ENCODE peak calls at places on chromosomes 4 and X, in ten cellular contexts. I is uterus, J is IMR-90, G is A549, B is prostate gland, P is testis, C is breast epithelium, M is HCT116, E is heart left ventricle, W is GM12878. R is an unnamed sample.
A peak's percentile ranks its signal among the peaks of the same experiment; 100 is the strongest.

GRCh38 chrX:154490021-154490413 is 412 bp downstream of the SLC10A3 start:
- DNase-seq in I (peak; percentile 58), E (no peak), J (peak; percentile 45), B (no peak), G (peak; percentile 31), P (peak; percentile 20), M (no peak), C (no peak), W (no peak), R (no peak)

GRCh38 chrX:30313322-30313721 is 4.1 kb upstream of the NR0B1 start:
- DNase-seq in P (no peak), E (no peak), W (no peak), G (no peak), J (no peak), B (no peak), I (no peak), M (no peak), C (no peak), R (no peak)

GRCh38 chr4:159071178-159071968 is 31.5 kb upstream of the RAPGEF2 start:
- DNase-seq in P (no peak), J (peak; percentile 68), G (no peak), C (peak; percentile 47), M (peak; percentile 13), I (no peak), W (no peak), E (no peak), B (no peak), R (no peak)

GRCh38 chrX:153457827-153458466 is 12.1 kb upstream of the TREX2 start:
- DNase-seq in E (peak; percentile 11), C (no peak), P (no peak), B (no peak), M (no peak), I (no peak), W (no peak), G (no peak), J (no peak), R (no peak)

GRCh38 chrX:68249401-68249831 is 183.9 kb downstream of the OPHN1 start:
- DNase-seq in J (no peak), P (peak; percentile 43), I (peak; percentile 20), B (no peak), G (no peak), W (no peak), E (peak; percentile 53), C (no peak), M (no peak), R (peak; percentile 57)

GRCh38 chr4:55435136-55435535 is 39.4 kb downstream of the TMEM165 start:
- DNase-seq in B (no peak), E (no peak), P (no peak), G (no peak), W (peak; percentile 1), C (no peak), M (no peak), I (no peak), J (peak; percentile 48), R (no peak)

GRCh38 chrX:136616987-136617685 is 30.8 kb upstream of the CD40LG start:
- DNase-seq in M (no peak), P (no peak), C (no peak), I (no peak), J (no peak), E (no peak), B (no peak), W (no peak), G (no peak), R (no peak)

GRCh38 chrX:74420194-74421035 is 878 bp upstream of the SLC16A2 start:
- DNase-seq in M (no peak), C (peak; percentile 49), G (peak; percentile 60), J (peak; percentile 48), P (peak; percentile 49), E (peak; percentile 76), I (peak; percentile 83), B (peak; percentile 56), W (no peak), R (peak; percentile 28)

GRCh38 chr4:83535520-83535944 is 376 bp upstream of the GPAT3 start:
- DNase-seq in I (peak; percentile 32), P (peak; percentile 39), G (peak; percentile 42), W (no peak), E (peak; percentile 52), C (peak; percentile 28), J (peak; percentile 76), M (peak; percentile 66), B (peak; percentile 12), R (peak; percentile 82)

GRCh38 chr4:83536649-83537352 is 893 bp downstream of the GPAT3 start:
- DNase-seq in P (no peak), W (no peak), E (no peak), G (no peak), J (no peak), C (no peak), M (no peak), B (peak; percentile 4), I (no peak), R (peak; percentile 26)

DNA sequence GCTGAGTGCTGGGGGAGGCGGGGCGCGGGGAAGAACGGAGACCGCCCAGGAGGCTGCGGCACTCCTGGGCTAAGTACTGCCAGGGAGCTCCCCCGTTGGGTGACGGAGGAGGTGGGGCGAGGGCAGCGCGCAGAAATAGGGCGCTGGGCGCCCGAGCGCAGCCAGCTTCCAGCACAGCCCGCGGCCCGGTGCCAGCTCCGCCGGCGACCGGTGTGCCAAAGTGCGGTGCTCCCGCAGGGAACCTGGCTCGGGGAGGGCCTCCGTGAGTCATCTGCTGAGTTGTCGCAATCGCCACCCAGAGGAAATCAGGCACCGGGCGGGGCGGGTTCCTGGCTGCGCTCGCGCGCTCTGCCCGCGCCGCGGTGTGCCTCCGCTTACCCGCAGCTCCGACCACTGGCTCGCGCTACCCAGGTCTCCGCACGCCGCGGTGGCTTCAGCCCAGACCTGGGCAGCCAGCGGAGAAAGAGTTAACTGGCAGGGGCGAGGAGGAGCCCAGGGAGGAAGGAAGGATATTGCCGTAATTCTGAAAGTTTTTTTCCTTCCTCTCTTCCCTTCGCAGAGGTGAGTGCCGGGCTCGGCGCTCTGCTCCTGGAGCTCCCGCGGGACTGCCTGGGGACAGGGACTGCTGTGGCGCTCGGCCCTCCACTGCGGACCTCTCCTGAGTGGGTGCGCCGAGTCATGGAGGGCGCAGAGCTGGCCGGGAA is at the start of gene GPAT3:
- DNase-seq in B (peak; percentile 75), P (peak; percentile 70), E (peak; percentile 91), W (no peak), J (peak; percentile 45), C (peak; percentile 75), I (peak; percentile 74), M (peak; percentile 75), G (peak; percentile 78), R (peak; percentile 94)
- TF ChIP-seq POLR2A in B (peak; percentile 43), P (no peak), E (no peak), W (no peak), J (no peak), C (no peak), I (peak; percentile 37), M (no peak), G (no peak), R (peak; percentile 88)

DNA sequence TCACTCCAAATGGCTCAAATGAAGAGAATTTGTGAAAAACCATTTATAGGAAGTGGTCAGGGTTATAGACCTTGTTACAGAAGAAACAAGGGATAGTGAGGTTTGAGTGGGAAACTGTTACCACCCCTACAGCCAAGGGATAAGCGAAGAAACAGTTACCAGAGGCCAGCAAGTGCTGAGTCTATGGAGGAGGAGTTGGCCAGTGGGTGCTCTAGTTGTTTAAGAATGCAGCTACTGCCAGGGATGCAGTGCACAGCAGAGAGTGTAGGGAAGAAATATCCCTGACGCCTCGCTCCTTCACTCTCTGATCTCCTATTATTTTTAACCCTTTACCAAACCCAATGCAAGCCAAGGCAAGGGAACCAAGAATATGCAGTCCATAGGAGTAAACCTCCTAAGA is 15.2 kb upstream of the SYTL4 start:
- DNase-seq in G (no peak), J (no peak), P (no peak), W (no peak), M (no peak), E (no peak), I (no peak), C (no peak), B (no peak), R (no peak)
- TF ChIP-seq POLR2A in G (no peak), J (no peak), P (no peak), W (no peak), M (no peak), E (no peak), I (no peak), C (no peak), B (no peak), R (no peak)

DNA sequence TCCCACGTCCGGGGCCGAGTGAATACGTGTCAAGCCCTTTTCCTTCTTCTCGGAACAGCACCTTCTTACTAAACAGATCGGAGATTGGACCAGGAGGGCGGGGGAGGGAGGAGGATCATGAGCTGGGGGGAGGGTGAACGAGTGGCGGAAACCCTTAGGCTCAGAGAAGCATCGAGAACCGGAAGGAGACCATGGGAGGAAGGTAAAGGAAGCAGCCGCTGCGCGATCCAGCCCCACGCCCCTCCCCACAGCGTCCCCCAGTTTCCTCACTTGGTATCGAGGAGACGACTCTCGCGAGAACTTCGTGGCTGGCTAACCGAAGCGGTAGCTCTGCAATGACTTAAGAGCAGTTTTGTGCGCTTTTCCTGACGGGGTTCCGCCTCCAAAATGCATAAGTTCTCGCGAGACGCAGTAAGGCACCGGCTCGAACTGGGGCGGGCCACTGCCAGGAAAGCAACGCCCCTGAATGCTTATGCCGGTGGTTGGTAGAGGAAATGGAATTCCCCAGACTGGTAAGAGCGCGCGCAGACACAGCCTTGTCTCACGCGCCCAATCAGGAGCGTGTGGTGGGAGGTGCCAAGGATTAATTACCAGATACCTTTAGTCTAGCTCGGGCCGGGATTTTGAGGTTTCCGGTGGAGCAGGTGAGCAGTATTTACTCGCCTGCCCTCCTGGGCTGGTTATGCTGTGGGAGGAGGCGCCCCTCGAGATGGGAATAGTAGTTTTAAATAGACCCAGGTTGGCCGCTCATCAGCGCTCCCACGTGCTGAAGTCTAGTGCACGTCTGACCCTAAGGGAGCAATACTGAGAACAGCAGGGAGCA is 534 bp upstream of the UBE2D3 start:
- DNase-seq in P (peak; percentile 100), E (peak; percentile 100), J (peak; percentile 100), C (peak; percentile 99), G (peak; percentile 53), W (peak; percentile 100), B (peak; percentile 99), M (peak; percentile 100), I (peak; percentile 99), R (peak; percentile 100)
- TF ChIP-seq POLR2A in P (peak; percentile 14), E (no peak), J (peak; percentile 84), C (peak; percentile 43), G (peak; percentile 62), W (peak; percentile 64), B (peak; percentile 70), M (peak; percentile 91), I (peak; percentile 74), R (peak; percentile 87)

GRCh38 chr4:73405138-73405537 is 1.1 kb downstream of the ALB start:
- DNase-seq in G (no peak), C (no peak), W (no peak), B (no peak), M (no peak), I (no peak), E (no peak), P (no peak), J (no peak), R (no peak)

GRCh38 chr4:73408181-73408867 is 4.2 kb downstream of the ALB start:
- DNase-seq in W (no peak), B (no peak), C (no peak), E (no peak), J (no peak), I (no peak), M (no peak), G (no peak), P (no peak), R (no peak)

GRCh38 chr4:73409012-73409862 is 5.2 kb downstream of the ALB start:
- DNase-seq in J (no peak), C (no peak), G (no peak), W (no peak), I (no peak), P (no peak), M (no peak), B (no peak), E (no peak), R (no peak)

GRCh38 chr4:73406548-73406875 is 2.4 kb downstream of the ALB start:
- DNase-seq in B (no peak), I (no peak), P (no peak), W (no peak), G (no peak), C (no peak), J (no peak), E (no peak), M (no peak), R (no peak)

DNA sequence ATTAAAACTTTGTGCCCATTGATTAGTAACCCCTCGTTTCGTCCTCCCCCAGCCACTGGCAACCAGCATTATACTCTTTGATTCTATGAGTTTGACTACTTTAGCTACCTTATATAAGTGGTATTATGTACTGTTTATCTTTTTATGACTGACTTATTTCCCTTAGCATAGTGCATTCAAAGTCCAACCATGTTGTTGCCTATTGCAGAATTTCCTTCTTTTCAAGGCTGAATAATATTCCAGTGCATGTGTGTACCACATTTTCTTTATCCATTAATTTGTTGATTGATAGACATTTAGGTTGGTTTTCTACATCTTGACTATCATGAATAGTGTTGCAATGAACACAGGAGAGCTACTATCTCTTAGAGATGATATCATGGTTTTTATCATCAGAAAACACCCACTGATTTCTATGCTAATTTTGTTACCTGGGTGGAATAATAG is 3.2 kb downstream of the ALB start:
- DNase-seq in B (no peak), M (no peak), E (no peak), J (no peak), I (no peak), W (no peak), G (no peak), C (no peak), P (no peak), R (no peak)
- TF ChIP-seq POLR2A in B (no peak), M (no peak), E (no peak), J (no peak), I (no peak), W (no peak), G (no peak), C (no peak), P (no peak), R (no peak)

R was measured in gastrocnemius medialis.